ENCODE peak calls at places on chromosome 14, in six cellular contexts. One of them, this sample, is unnamed.

GRCh38 chr14:57974896-57975295 is 109.0 kb upstream of the SLC35F4 start:
- DNase-seq in GM12878: no peak
- DNase-seq in GM12892: no peak
- DNase-seq in H1: no peak
- DNase-seq in HepG2: no peak
- DNase-seq in K562: no peak
- DNase-seq in this sample: no peak

GRCh38 chr14:61659582-61659981 is 35.7 kb upstream of the HIF1A start:
- DNase-seq in HepG2: no peak
- DNase-seq in GM12892: no peak
- DNase-seq in K562: no peak
- DNase-seq in H1: no peak
- DNase-seq in GM12878: no peak
- DNase-seq in this sample: no peak

GRCh38 chr14:97120204-97121120 is 323.3 kb downstream of the VRK1 start:
- DNase-seq in H1: no peak
- DNase-seq in HepG2: no peak
- DNase-seq in GM12878: peak
- DNase-seq in K562: no peak
- DNase-seq in GM12892: no peak
- DNase-seq in this sample: no peak

GRCh38 chr14:71478542-71478941 is 453.7 kb upstream of the RGS6 start:
- DNase-seq in GM12892: no peak
- DNase-seq in HepG2: no peak
- DNase-seq in K562: no peak
- DNase-seq in GM12878: no peak
- DNase-seq in H1: no peak
- DNase-seq in this sample: no peak

GRCh38 chr14:96811265-96811664 is 14.1 kb downstream of the VRK1 start:
- DNase-seq in GM12892: no peak
- DNase-seq in K562: no peak
- DNase-seq in GM12878: no peak
- DNase-seq in HepG2: no peak
- DNase-seq in H1: no peak
- DNase-seq in this sample: no peak

GRCh38 chr14:36617824-36618223 is 35.4 kb upstream of the NKX2-8 start:
- DNase-seq in K562: no peak
- DNase-seq in H1: no peak
- DNase-seq in GM12892: no peak
- DNase-seq in GM12878: no peak
- DNase-seq in HepG2: no peak
- DNase-seq in this sample: no peak

GRCh38 chr14:100734031-100734990 is 7.6 kb downstream of the DLK1 start:
- DNase-seq in H1: no peak
- DNase-seq in HepG2: no peak
- DNase-seq in GM12892: no peak
- DNase-seq in K562: no peak
- DNase-seq in GM12878: no peak
- DNase-seq in this sample: no peak

GRCh38 chr14:90612801-90613200 is 203.4 kb downstream of the TTC7B start:
- DNase-seq in H1: no peak
- DNase-seq in HepG2: no peak
- DNase-seq in K562: no peak
- DNase-seq in GM12878: no peak
- DNase-seq in GM12892: no peak
- DNase-seq in this sample: no peak

GRCh38 chr14:104087981-104088850 is 2.7 kb downstream of the ASPG start:
- DNase-seq in GM12878: no peak
- DNase-seq in H1: no peak
- DNase-seq in K562: no peak
- DNase-seq in HepG2: peak
- DNase-seq in GM12892: peak
- DNase-seq in this sample: no peak

GRCh38 chr14:52363969-52364368 is 49.9 kb downstream of the PTGER2 start:
- DNase-seq in GM12892: no peak
- DNase-seq in HepG2: no peak
- DNase-seq in GM12878: no peak
- DNase-seq in H1: no peak
- DNase-seq in K562: no peak
- DNase-seq in this sample: no peak

GRCh38 chr14:92447416-92448197 is 66.0 kb upstream of the RIN3 start:
- DNase-seq in GM12892: no peak
- DNase-seq in HepG2: no peak
- DNase-seq in H1: no peak
- DNase-seq in K562: no peak
- DNase-seq in GM12878: no peak
- DNase-seq in this sample: no peak

GRCh38 chr14:63308723-63309317 is 9.9 kb downstream of the GPHB5 start:
- DNase-seq in K562: peak
- DNase-seq in H1: peak
- DNase-seq in GM12878: no peak
- DNase-seq in GM12892: no peak
- DNase-seq in HepG2: peak
- DNase-seq in this sample: no peak
- TF ChIP-seq TAF1 in K562: no peak
- TF ChIP-seq TAF1 in H1: no peak
- TF ChIP-seq TAF1 in GM12878: no peak
- TF ChIP-seq TAF1 in GM12892: no peak
- TF ChIP-seq TAF1 in HepG2: no peak
- TF ChIP-seq TAF1 in this sample: no peak

DNA sequence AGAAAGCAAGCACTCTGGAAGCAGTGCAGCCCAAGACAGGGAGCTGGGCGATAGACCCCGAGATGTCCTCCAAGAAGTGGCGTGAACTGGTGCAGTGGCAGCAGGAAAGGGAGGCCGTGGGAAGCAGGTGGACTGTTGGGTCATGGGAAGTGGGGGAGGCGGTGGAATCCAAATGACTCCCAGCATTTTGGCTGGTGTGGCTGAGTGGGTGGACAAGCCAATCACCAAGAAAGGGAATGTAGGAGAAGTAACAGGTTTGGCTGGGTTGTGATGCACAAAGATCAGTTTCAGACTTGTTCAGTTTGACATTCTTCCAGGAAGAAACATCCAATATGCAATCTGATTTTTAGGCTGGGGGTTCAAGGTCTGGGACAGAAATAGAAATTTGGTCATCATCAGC is 46.0 kb upstream of the KTN1 start:
- DNase-seq in H1: no peak
- DNase-seq in K562: no peak
- DNase-seq in GM12878: no peak
- DNase-seq in GM12892: no peak
- DNase-seq in HepG2: no peak
- DNase-seq in this sample: no peak
- TF ChIP-seq POLR2AphosphoS5 in H1: no peak
- TF ChIP-seq POLR2AphosphoS5 in K562: no peak
- TF ChIP-seq POLR2AphosphoS5 in GM12878: no peak
- TF ChIP-seq POLR2AphosphoS5 in GM12892: no peak
- TF ChIP-seq POLR2AphosphoS5 in HepG2: no peak
- TF ChIP-seq POLR2AphosphoS5 in this sample: no peak

GRCh38 chr14:22871962-22872832 is 657 bp downstream of the LRP10 start:
- DNase-seq in GM12878: no peak
- DNase-seq in H1: no peak
- DNase-seq in HepG2: peak
- DNase-seq in GM12892: no peak
- DNase-seq in K562: peak
- DNase-seq in this sample: no peak
- TF ChIP-seq POLR2A in GM12878: no peak
- TF ChIP-seq POLR2A in H1: peak
- TF ChIP-seq POLR2A in HepG2: no peak
- TF ChIP-seq POLR2A in GM12892: no peak
- TF ChIP-seq POLR2A in K562: peak
- TF ChIP-seq POLR2A in this sample: no peak

GRCh38 chr14:79605863-79606262 is 605.4 kb downstream of the DIO2 start:
- DNase-seq in K562: no peak
- DNase-seq in GM12892: no peak
- DNase-seq in HepG2: no peak
- DNase-seq in H1: no peak
- DNase-seq in GM12878: no peak
- DNase-seq in this sample: no peak
- TF ChIP-seq TAF1 in K562: no peak
- TF ChIP-seq TAF1 in GM12892: no peak
- TF ChIP-seq TAF1 in HepG2: no peak
- TF ChIP-seq TAF1 in H1: no peak
- TF ChIP-seq TAF1 in GM12878: no peak
- TF ChIP-seq TAF1 in this sample: no peak

GRCh38 chr14:69088523-69089445 is 64.1 kb downstream of the DCAF5 start:
- DNase-seq in K562: no peak
- DNase-seq in GM12892: no peak
- DNase-seq in GM12878: no peak
- DNase-seq in HepG2: no peak
- DNase-seq in H1: no peak
- DNase-seq in this sample: no peak
- TF ChIP-seq POLR2AphosphoS5 in K562: no peak
- TF ChIP-seq POLR2AphosphoS5 in GM12892: no peak
- TF ChIP-seq POLR2AphosphoS5 in GM12878: no peak
- TF ChIP-seq POLR2AphosphoS5 in HepG2: no peak
- TF ChIP-seq POLR2AphosphoS5 in H1: no peak
- TF ChIP-seq POLR2AphosphoS5 in this sample: no peak

GRCh38 chr14:87993485-87993809 is 465 bp upstream of the GALC start:
- DNase-seq in HepG2: no peak
- DNase-seq in GM12892: no peak
- DNase-seq in K562: no peak
- DNase-seq in GM12878: no peak
- DNase-seq in H1: no peak
- DNase-seq in this sample: no peak
- TF ChIP-seq POLR2A in HepG2: no peak
- TF ChIP-seq POLR2A in GM12892: peak
- TF ChIP-seq POLR2A in K562: no peak
- TF ChIP-seq POLR2A in GM12878: no peak
- TF ChIP-seq POLR2A in H1: peak
- TF ChIP-seq POLR2A in this sample: no peak

This sample was measured in GM12891.